ENCODE peak calls at places on chromosomes 4 and X, in seven cellular contexts. One of them, this sample, is unnamed.

GRCh38 chr4:7037425-7037824 is 5.7 kb upstream of the TADA2B start:
- DNase-seq in kidney: no peak
- DNase-seq in CD4-positive, alpha-beta T cell: no peak
- DNase-seq in CD8-positive, alpha-beta memory T cell: no peak
- DNase-seq in SJCRH30: no peak
- DNase-seq in fibroblast of lung: no peak
- DNase-seq in RWPE2: no peak
- DNase-seq in this sample: no peak

GRCh38 chr4:38856046-38856445 is 571 bp downstream of the TLR6 start:
- DNase-seq in CD8-positive, alpha-beta memory T cell: no peak
- DNase-seq in SJCRH30: no peak
- DNase-seq in CD4-positive, alpha-beta T cell: no peak
- DNase-seq in RWPE2: no peak
- DNase-seq in kidney: no peak
- DNase-seq in fibroblast of lung: no peak
- DNase-seq in this sample: no peak

GRCh38 chrX:53320543-53321215 is 39.3 kb upstream of the IQSEC2 start:
- DNase-seq in SJCRH30: no peak
- DNase-seq in CD4-positive, alpha-beta T cell: peak
- DNase-seq in CD8-positive, alpha-beta memory T cell: peak
- DNase-seq in RWPE2: no peak
- DNase-seq in fibroblast of lung: no peak
- DNase-seq in kidney: no peak
- DNase-seq in this sample: no peak

GRCh38 chrX:70988425-70988824 is 57.5 kb upstream of the SLC7A3 start:
- DNase-seq in SJCRH30: no peak
- DNase-seq in kidney: no peak
- DNase-seq in fibroblast of lung: no peak
- DNase-seq in RWPE2: no peak
- DNase-seq in CD4-positive, alpha-beta T cell: no peak
- DNase-seq in CD8-positive, alpha-beta memory T cell: no peak
- DNase-seq in this sample: no peak

GRCh38 chrX:152601848-152602616 is 35.7 kb upstream of the GABRQ start:
- DNase-seq in CD8-positive, alpha-beta memory T cell: no peak
- DNase-seq in CD4-positive, alpha-beta T cell: no peak
- DNase-seq in kidney: no peak
- DNase-seq in fibroblast of lung: no peak
- DNase-seq in RWPE2: no peak
- DNase-seq in SJCRH30: peak
- DNase-seq in this sample: peak

GRCh38 chrX:16114640-16115039 is 8.7 kb upstream of the GRPR start:
- DNase-seq in kidney: no peak
- DNase-seq in fibroblast of lung: peak
- DNase-seq in CD8-positive, alpha-beta memory T cell: no peak
- DNase-seq in CD4-positive, alpha-beta T cell: no peak
- DNase-seq in RWPE2: no peak
- DNase-seq in SJCRH30: peak
- DNase-seq in this sample: peak

GRCh38 chr4:20675786-20676185 is 24.5 kb upstream of the PACRGL start:
- DNase-seq in CD8-positive, alpha-beta memory T cell: no peak
- DNase-seq in kidney: no peak
- DNase-seq in SJCRH30: no peak
- DNase-seq in RWPE2: no peak
- DNase-seq in CD4-positive, alpha-beta T cell: no peak
- DNase-seq in fibroblast of lung: no peak
- DNase-seq in this sample: no peak

GRCh38 chr4:134935320-134935719 is 733.7 kb upstream of the PABPC4L start:
- DNase-seq in RWPE2: no peak
- DNase-seq in SJCRH30: peak
- DNase-seq in CD8-positive, alpha-beta memory T cell: no peak
- DNase-seq in kidney: no peak
- DNase-seq in fibroblast of lung: peak
- DNase-seq in CD4-positive, alpha-beta T cell: no peak
- DNase-seq in this sample: no peak

GRCh38 chr4:96150501-96150900 is 310.6 kb downstream of the PDHA2 start:
- DNase-seq in fibroblast of lung: no peak
- DNase-seq in RWPE2: no peak
- DNase-seq in CD4-positive, alpha-beta T cell: no peak
- DNase-seq in SJCRH30: no peak
- DNase-seq in CD8-positive, alpha-beta memory T cell: no peak
- DNase-seq in kidney: no peak
- DNase-seq in this sample: no peak

GRCh38 chrX:6644411-6644810 is 109.5 kb upstream of the VCX3A start:
- DNase-seq in kidney: no peak
- DNase-seq in SJCRH30: peak
- DNase-seq in CD8-positive, alpha-beta memory T cell: no peak
- DNase-seq in fibroblast of lung: no peak
- DNase-seq in RWPE2: no peak
- DNase-seq in CD4-positive, alpha-beta T cell: no peak
- DNase-seq in this sample: no peak

GRCh38 chrX:151268836-151269235 is 92.5 kb downstream of the GPR50 start:
- DNase-seq in kidney: no peak
- DNase-seq in CD8-positive, alpha-beta memory T cell: no peak
- DNase-seq in CD4-positive, alpha-beta T cell: no peak
- DNase-seq in SJCRH30: no peak
- DNase-seq in fibroblast of lung: no peak
- DNase-seq in RWPE2: no peak
- DNase-seq in this sample: no peak

GRCh38 chrX:67607436-67607835 is 63.6 kb downstream of the AR start:
- DNase-seq in kidney: no peak
- DNase-seq in fibroblast of lung: peak
- DNase-seq in RWPE2: no peak
- DNase-seq in SJCRH30: no peak
- DNase-seq in CD4-positive, alpha-beta T cell: no peak
- DNase-seq in CD8-positive, alpha-beta memory T cell: no peak
- DNase-seq in this sample: peak

GRCh38 chr4:122988696-122989095 is 66.3 kb upstream of the NUDT6 start:
- DNase-seq in CD4-positive, alpha-beta T cell: no peak
- DNase-seq in CD8-positive, alpha-beta memory T cell: no peak
- DNase-seq in fibroblast of lung: no peak
- DNase-seq in kidney: no peak
- DNase-seq in SJCRH30: no peak
- DNase-seq in RWPE2: no peak
- DNase-seq in this sample: no peak

GRCh38 chr4:99088485-99089365 is at the start of gene ADH5:
- DNase-seq in fibroblast of lung: peak
- DNase-seq in RWPE2: peak
- DNase-seq in CD4-positive, alpha-beta T cell: peak
- DNase-seq in CD8-positive, alpha-beta memory T cell: peak
- DNase-seq in SJCRH30: peak
- DNase-seq in kidney: peak
- DNase-seq in this sample: peak

GRCh38 chr4:124135409-124135813 is 577.1 kb downstream of the ANKRD50 start:
- DNase-seq in fibroblast of lung: peak
- DNase-seq in kidney: no peak
- DNase-seq in CD4-positive, alpha-beta T cell: no peak
- DNase-seq in CD8-positive, alpha-beta memory T cell: no peak
- DNase-seq in SJCRH30: peak
- DNase-seq in RWPE2: no peak
- DNase-seq in this sample: peak

GRCh38 chr4:107036602-107037151 is 564 bp upstream of the DKK2 start:
- DNase-seq in kidney: no peak
- DNase-seq in CD8-positive, alpha-beta memory T cell: no peak
- DNase-seq in CD4-positive, alpha-beta T cell: no peak
- DNase-seq in RWPE2: no peak
- DNase-seq in SJCRH30: no peak
- DNase-seq in fibroblast of lung: no peak
- DNase-seq in this sample: no peak

GRCh38 chrX:20066968-20067708 is 49.6 kb downstream of the MAP7D2 start:
- DNase-seq in CD8-positive, alpha-beta memory T cell: no peak
- DNase-seq in CD4-positive, alpha-beta T cell: no peak
- DNase-seq in RWPE2: no peak
- DNase-seq in SJCRH30: peak
- DNase-seq in fibroblast of lung: peak
- DNase-seq in kidney: no peak
- DNase-seq in this sample: peak

GRCh38 chrX:136916827-136917226 is 36.3 kb upstream of the RBMX start:
- DNase-seq in CD8-positive, alpha-beta memory T cell: no peak
- DNase-seq in fibroblast of lung: no peak
- DNase-seq in RWPE2: no peak
- DNase-seq in CD4-positive, alpha-beta T cell: no peak
- DNase-seq in kidney: no peak
- DNase-seq in SJCRH30: no peak
- DNase-seq in this sample: no peak

GRCh38 chrX:13790206-13791131 is 26.4 kb downstream of the GPM6B start:
- DNase-seq in SJCRH30: no peak
- DNase-seq in CD8-positive, alpha-beta memory T cell: no peak
- DNase-seq in kidney: no peak
- DNase-seq in CD4-positive, alpha-beta T cell: no peak
- DNase-seq in fibroblast of lung: peak
- DNase-seq in RWPE2: no peak
- DNase-seq in this sample: no peak

GRCh38 chr4:114479595-114479994 is 119.0 kb upstream of the UGT8 start:
- DNase-seq in fibroblast of lung: no peak
- DNase-seq in CD4-positive, alpha-beta T cell: no peak
- DNase-seq in RWPE2: no peak
- DNase-seq in SJCRH30: no peak
- DNase-seq in CD8-positive, alpha-beta memory T cell: no peak
- DNase-seq in kidney: no peak
- DNase-seq in this sample: no peak

GRCh38 chr4:86942185-86942666 is 7.4 kb downstream of the AFF1 start:
- DNase-seq in RWPE2: no peak
- DNase-seq in CD8-positive, alpha-beta memory T cell: no peak
- DNase-seq in kidney: no peak
- DNase-seq in CD4-positive, alpha-beta T cell: no peak
- DNase-seq in fibroblast of lung: peak
- DNase-seq in SJCRH30: no peak
- DNase-seq in this sample: peak

GRCh38 chr4:19776021-19776459 is 475.7 kb upstream of the SLIT2 start:
- DNase-seq in CD8-positive, alpha-beta memory T cell: no peak
- DNase-seq in SJCRH30: peak
- DNase-seq in fibroblast of lung: peak
- DNase-seq in CD4-positive, alpha-beta T cell: no peak
- DNase-seq in RWPE2: peak
- DNase-seq in kidney: peak
- DNase-seq in this sample: peak

GRCh38 chrX:5991393-5991792 is 237.3 kb downstream of the NLGN4X start:
- DNase-seq in kidney: no peak
- DNase-seq in SJCRH30: no peak
- DNase-seq in CD8-positive, alpha-beta memory T cell: no peak
- DNase-seq in fibroblast of lung: no peak
- DNase-seq in CD4-positive, alpha-beta T cell: no peak
- DNase-seq in RWPE2: no peak
- DNase-seq in this sample: no peak

GRCh38 chr4:24321151-24321550 is 263.2 kb downstream of the DHX15 start:
- DNase-seq in fibroblast of lung: peak
- DNase-seq in SJCRH30: no peak
- DNase-seq in RWPE2: no peak
- DNase-seq in CD8-positive, alpha-beta memory T cell: no peak
- DNase-seq in CD4-positive, alpha-beta T cell: no peak
- DNase-seq in kidney: no peak
- DNase-seq in this sample: peak
- H3K27ac ChIP-seq in fibroblast of lung: no peak
- H3K27ac ChIP-seq in SJCRH30: no peak
- H3K27ac ChIP-seq in RWPE2: peak
- H3K27ac ChIP-seq in CD8-positive, alpha-beta memory T cell: no peak
- H3K27ac ChIP-seq in CD4-positive, alpha-beta T cell: no peak
- H3K27ac ChIP-seq in kidney: no peak
- H3K27ac ChIP-seq in this sample: peak

GRCh38 chr4:101791189-101791572 is 651 bp downstream of the BANK1 start:
- DNase-seq in CD8-positive, alpha-beta memory T cell: no peak
- DNase-seq in kidney: no peak
- DNase-seq in fibroblast of lung: no peak
- DNase-seq in CD4-positive, alpha-beta T cell: no peak
- DNase-seq in SJCRH30: no peak
- DNase-seq in RWPE2: no peak
- DNase-seq in this sample: no peak
- H3K27ac ChIP-seq in CD8-positive, alpha-beta memory T cell: no peak
- H3K27ac ChIP-seq in kidney: no peak
- H3K27ac ChIP-seq in fibroblast of lung: no peak
- H3K27ac ChIP-seq in CD4-positive, alpha-beta T cell: no peak
- H3K27ac ChIP-seq in SJCRH30: no peak
- H3K27ac ChIP-seq in RWPE2: no peak
- H3K27ac ChIP-seq in this sample: no peak

GRCh38 chr4:85724801-85725548 is 250.0 kb downstream of the ARHGAP24 start:
- DNase-seq in CD4-positive, alpha-beta T cell: no peak
- DNase-seq in kidney: no peak
- DNase-seq in fibroblast of lung: peak
- DNase-seq in SJCRH30: no peak
- DNase-seq in CD8-positive, alpha-beta memory T cell: no peak
- DNase-seq in RWPE2: no peak
- DNase-seq in this sample: no peak

GRCh38 chr4:85728471-85728870 is 253.5 kb downstream of the ARHGAP24 start:
- DNase-seq in kidney: no peak
- DNase-seq in CD4-positive, alpha-beta T cell: no peak
- DNase-seq in SJCRH30: no peak
- DNase-seq in RWPE2: no peak
- DNase-seq in CD8-positive, alpha-beta memory T cell: no peak
- DNase-seq in fibroblast of lung: no peak
- DNase-seq in this sample: no peak

GRCh38 chr4:85722806-85723205 is 247.9 kb downstream of the ARHGAP24 start:
- DNase-seq in CD8-positive, alpha-beta memory T cell: no peak
- DNase-seq in RWPE2: no peak
- DNase-seq in fibroblast of lung: no peak
- DNase-seq in SJCRH30: no peak
- DNase-seq in CD4-positive, alpha-beta T cell: no peak
- DNase-seq in kidney: no peak
- DNase-seq in this sample: no peak

GRCh38 chr4:85726555-85726954 is 251.6 kb downstream of the ARHGAP24 start:
- DNase-seq in SJCRH30: no peak
- DNase-seq in CD4-positive, alpha-beta T cell: no peak
- DNase-seq in kidney: no peak
- DNase-seq in RWPE2: no peak
- DNase-seq in CD8-positive, alpha-beta memory T cell: no peak
- DNase-seq in fibroblast of lung: no peak
- DNase-seq in this sample: no peak

GRCh38 chr4:85725727-85726170 is 250.8 kb downstream of the ARHGAP24 start:
- DNase-seq in SJCRH30: no peak
- DNase-seq in RWPE2: no peak
- DNase-seq in CD4-positive, alpha-beta T cell: no peak
- DNase-seq in CD8-positive, alpha-beta memory T cell: no peak
- DNase-seq in fibroblast of lung: peak
- DNase-seq in kidney: peak
- DNase-seq in this sample: peak
- H3K27ac ChIP-seq in SJCRH30: no peak
- H3K27ac ChIP-seq in RWPE2: no peak
- H3K27ac ChIP-seq in CD4-positive, alpha-beta T cell: no peak
- H3K27ac ChIP-seq in CD8-positive, alpha-beta memory T cell: no peak
- H3K27ac ChIP-seq in fibroblast of lung: no peak
- H3K27ac ChIP-seq in kidney: no peak
- H3K27ac ChIP-seq in this sample: no peak

GRCh38 chr4:119011607-119011988 is 122.9 kb downstream of the SYNPO2 start:
- DNase-seq in CD8-positive, alpha-beta memory T cell: no peak
- DNase-seq in SJCRH30: no peak
- DNase-seq in CD4-positive, alpha-beta T cell: no peak
- DNase-seq in RWPE2: no peak
- DNase-seq in fibroblast of lung: no peak
- DNase-seq in kidney: no peak
- DNase-seq in this sample: no peak
- H3K27ac ChIP-seq in CD8-positive, alpha-beta memory T cell: no peak
- H3K27ac ChIP-seq in SJCRH30: no peak
- H3K27ac ChIP-seq in CD4-positive, alpha-beta T cell: no peak
- H3K27ac ChIP-seq in RWPE2: no peak
- H3K27ac ChIP-seq in fibroblast of lung: no peak
- H3K27ac ChIP-seq in kidney: no peak
- H3K27ac ChIP-seq in this sample: no peak

This sample was measured in astrocyte.